ENCODE peak calls at places on chromosomes 12 and 14, in five cellular contexts. K, H, Y, P and S are unnamed samples.

GRCh38 chr12:32367381-32367780 is 32.0 kb upstream of the FGD4 start:
- DNase-seq in H (no peak), P (no peak), Y (no peak), K (no peak), S (no peak)

GRCh38 chr14:37027188-37027824 is 145.1 kb downstream of the SLC25A21 start:
- DNase-seq in H (no peak), Y (no peak), P (no peak), K (no peak), S (no peak)

GRCh38 chr12:32069071-32069470 is 37.6 kb upstream of the BICD1 start:
- DNase-seq in H (no peak), P (no peak), Y (no peak), K (no peak), S (no peak)

GRCh38 chr12:124636138-124636968 is 68.9 kb upstream of the NCOR2 start:
- DNase-seq in P (no peak), Y (no peak), H (no peak), K (peak; percentile 47), S (no peak)

GRCh38 chr12:76952995-76953394 is 74.2 kb upstream of the CSRP2 start:
- DNase-seq in K (no peak), H (no peak), P (no peak), Y (no peak), S (no peak)

GRCh38 chr14:90968025-90968424 is 92.4 kb downstream of the RPS6KA5 start:
- DNase-seq in H (no peak), P (no peak), Y (no peak), K (no peak), S (no peak)

GRCh38 chr12:63995512-63995911 is 151.0 kb downstream of the SRGAP1 start:
- DNase-seq in P (no peak), H (no peak), Y (no peak), K (no peak), S (no peak)

GRCh38 chr12:14845350-14845750 is 2.0 kb upstream of the ART4 start:
- DNase-seq in Y (peak; percentile 59), K (peak; percentile 64), H (no peak), P (no peak), S (no peak)

GRCh38 chr14:95192306-95192705 is 35.0 kb upstream of the DICER1 start:
- DNase-seq in Y (no peak), H (no peak), K (no peak), P (no peak), S (no peak)

GRCh38 chr14:104284636-104285482 is 146.5 kb downstream of the KIF26A start:
- DNase-seq in K (peak; percentile 17), Y (peak; percentile 9), H (peak; percentile 13), P (peak; percentile 46), S (no peak)

GRCh38 chr14:74882103-74882920 is 596 bp downstream of the DLST start:
- DNase-seq in P (peak; percentile 79), H (peak; percentile 34), K (peak; percentile 54), Y (peak; percentile 45), S (peak; percentile 39)

GRCh38 chr12:114834621-114835020 is 150.6 kb upstream of the TBX3 start:
- DNase-seq in Y (no peak), H (no peak), K (no peak), P (no peak), S (no peak)

GRCh38 chr12:97151481-97151880 is 244.4 kb downstream of the NEDD1 start:
- DNase-seq in Y (no peak), H (no peak), K (no peak), P (no peak), S (no peak)

GRCh38 chr12:120713861-120714482 is 3.7 kb downstream of the UNC119B start:
- DNase-seq in H (no peak), K (peak; percentile 63), P (no peak), Y (peak; percentile 78), S (peak; percentile 89)

GRCh38 chr14:37179896-37180502 is 7.6 kb upstream of the SLC25A21 start:
- DNase-seq in P (no peak), Y (no peak), H (no peak), K (no peak), S (no peak)

GRCh38 chr14:51398898-51399297 is 158.9 kb downstream of the TMX1 start:
- DNase-seq in Y (no peak), K (no peak), P (no peak), H (no peak), S (no peak)

GRCh38 chr12:100193085-100193484 is 7.5 kb upstream of the ACTR6 start:
- DNase-seq in K (no peak), Y (no peak), P (no peak), H (no peak), S (no peak)

GRCh38 chr12:125518074-125518473 is 452.8 kb downstream of the AACS start:
- DNase-seq in P (no peak), K (no peak), Y (peak; percentile 17), H (no peak), S (no peak)

GRCh38 chr12:81284137-81284536 is 206.3 kb downstream of the ACSS3 start:
- DNase-seq in Y (no peak), H (no peak), P (no peak), K (no peak), S (no peak)

GRCh38 chr12:131044760-131045381 is 91.2 kb downstream of the ADGRD1 start:
- DNase-seq in K (no peak), Y (no peak), H (no peak), P (peak; percentile 60), S (no peak)

GRCh38 chr12:51392556-51393237 is 1.5 kb upstream of the GALNT6 start:
- DNase-seq in P (no peak), H (no peak), Y (peak; percentile 27), K (no peak), S (no peak)

GRCh38 chr14:92625213-92625612 is 111.6 kb downstream of the RIN3 start:
- DNase-seq in P (no peak), Y (no peak), H (no peak), K (no peak), S (no peak)

DNA sequence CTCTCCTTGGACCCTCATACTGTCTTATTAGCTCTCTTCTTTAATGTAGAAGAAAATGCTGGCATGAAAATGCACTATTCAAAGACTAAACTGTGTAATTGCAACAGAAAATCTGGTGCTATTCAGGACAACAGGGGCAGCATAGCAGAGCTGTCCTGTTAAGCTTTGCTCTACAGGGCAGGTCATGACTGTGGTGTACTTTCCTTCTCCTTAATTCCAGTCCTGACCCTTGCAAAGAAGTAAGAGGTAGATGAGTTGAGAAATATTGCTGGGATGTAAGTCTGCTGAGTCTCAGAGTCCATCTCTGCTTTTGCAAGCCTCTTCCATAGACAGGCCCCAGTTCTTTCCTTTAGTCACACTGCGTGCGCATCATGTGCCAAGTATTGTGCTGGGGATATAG is 52.6 kb upstream of the STK38L start:
- DNase-seq in K (no peak), Y (no peak), P (no peak), H (no peak), S (no peak)
- H3K27ac ChIP-seq in K (peak overlapping the region; percentile 84), Y (peak overlapping the region; percentile 39), P (peak overlapping the region; percentile 9), H (peak overlapping the region; percentile 85), S (peak overlapping the region; percentile 31)

DNA sequence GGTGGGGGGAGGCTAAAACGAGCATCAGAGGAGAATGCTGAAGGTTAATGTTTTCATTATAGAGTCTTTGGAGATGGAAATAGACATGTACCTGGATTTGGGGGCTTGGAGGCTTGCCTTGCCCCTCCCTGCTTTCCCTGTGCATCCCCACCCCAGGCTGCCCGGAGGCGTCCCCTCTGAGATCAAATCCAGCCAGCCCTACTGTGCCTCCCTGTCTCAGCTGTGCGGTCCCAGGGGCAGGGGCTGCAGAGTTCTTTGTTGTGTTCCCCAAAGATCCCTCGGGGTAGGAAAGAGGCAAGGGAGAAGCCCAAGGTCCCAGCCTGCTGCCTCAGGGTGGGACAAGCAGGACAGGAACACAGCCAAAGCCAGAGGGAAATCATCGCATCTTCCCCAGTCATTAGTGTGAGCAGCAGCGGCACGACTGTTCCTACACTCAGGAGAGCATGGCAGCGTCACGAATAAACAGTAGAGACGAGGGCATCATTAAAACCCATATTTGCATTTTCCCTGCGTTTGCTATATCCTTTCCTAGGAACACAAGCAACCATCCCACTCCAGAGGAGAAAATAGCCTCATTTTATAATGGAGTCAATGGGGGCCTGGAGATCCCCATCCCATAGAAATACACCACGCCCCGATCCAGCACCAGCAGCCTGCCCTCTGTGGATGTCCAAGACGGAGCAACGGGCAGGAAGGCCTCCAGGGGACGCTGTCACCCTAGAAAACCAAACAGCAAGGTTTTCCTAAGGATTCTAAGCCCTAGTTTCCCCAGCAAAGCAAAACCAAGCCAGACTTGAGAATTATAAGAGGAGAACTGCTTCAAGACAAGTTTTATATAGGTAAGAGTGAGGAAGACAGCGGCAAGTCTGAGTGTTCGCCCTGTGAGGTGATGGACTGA is 32.4 kb downstream of the ANO2 start:
- DNase-seq in P (peak; percentile 46), H (no peak), K (no peak), Y (no peak), S (no peak)
- TF ChIP-seq CTCF in P (no peak), H (no peak), K (no peak), Y (no peak), S (no peak)

DNA sequence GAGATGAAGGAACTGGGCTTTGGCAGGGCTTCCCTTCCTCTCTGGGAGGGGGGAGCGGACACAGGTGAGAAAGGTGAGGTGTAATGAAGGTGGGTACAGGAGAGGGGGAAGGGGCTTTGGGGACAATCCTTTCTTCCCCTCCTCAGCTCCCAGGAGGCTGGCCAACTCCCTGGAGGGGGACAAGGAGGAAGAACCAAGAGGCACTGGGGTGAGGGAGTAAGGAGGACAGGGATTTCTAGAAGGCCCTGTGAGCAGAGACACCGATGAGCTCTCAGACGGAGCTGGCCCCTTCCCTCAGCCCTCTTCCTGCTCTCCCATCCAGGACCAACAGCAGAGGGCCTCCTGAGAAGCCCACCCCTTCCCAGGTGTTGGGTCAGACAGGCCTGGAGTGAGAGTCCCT is 53.4 kb downstream of the PLEKHG3 start:
- DNase-seq in P (no peak), Y (no peak), H (no peak), K (no peak), S (no peak)
- H3K27ac ChIP-seq in P (peak overlapping the region; percentile 42), Y (peak overlapping the region; percentile 75), H (peak overlapping the region; percentile 72), K (peak overlapping the region; percentile 67), S (peak overlapping the region; percentile 62)

GRCh38 chr12:42186793-42187192 is 42.1 kb upstream of the GXYLT1 start:
- DNase-seq in Y (no peak), P (no peak), K (no peak), H (no peak), S (no peak)
- TF ChIP-seq CTCF in Y (no peak), P (no peak), K (no peak), H (no peak), S (no peak)

DNA sequence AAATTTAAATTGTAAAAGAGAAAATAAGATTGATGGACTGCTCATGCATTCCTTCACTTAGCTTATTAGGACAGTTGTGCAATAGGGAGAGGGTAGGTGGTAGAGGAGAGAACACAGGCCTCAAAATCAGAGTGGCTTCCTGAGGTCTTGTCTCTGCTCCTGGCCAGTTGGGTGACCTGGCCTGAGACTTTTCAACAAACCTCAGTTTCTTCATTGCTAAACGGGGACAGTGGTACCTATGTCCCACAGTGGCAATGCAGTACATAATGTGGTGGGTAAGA is 2.6 kb downstream of the MAP3K12 start:
- DNase-seq in H (no peak), Y (no peak), P (no peak), K (no peak), S (no peak)
- H3K27ac ChIP-seq in H (peak overlapping the region; percentile 51), Y (no peak overlapping the region), P (peak overlapping the region; percentile 8), K (peak overlapping the region; percentile 29), S (peak overlapping the region; percentile 3)

DNA sequence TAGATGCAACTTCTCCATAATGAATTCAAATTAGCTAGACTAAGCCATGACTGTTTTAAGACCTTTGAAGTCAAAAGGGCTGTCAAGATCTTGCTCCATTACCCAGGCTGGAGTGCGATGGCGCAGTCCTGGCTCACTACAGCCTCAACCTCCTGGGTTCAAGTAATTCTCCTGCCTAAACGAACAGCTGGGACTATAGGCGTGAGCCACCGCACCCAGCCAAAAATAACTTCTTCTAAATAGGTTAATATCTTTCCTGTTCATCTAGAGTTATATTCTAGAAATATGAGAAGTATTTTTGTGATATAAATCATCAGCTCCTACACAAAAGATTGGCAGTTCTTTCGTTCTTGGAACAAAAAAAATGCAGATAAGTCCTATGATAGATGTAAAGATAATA is 39.6 kb upstream of the SOS2 start:
- DNase-seq in K (no peak), Y (no peak), H (no peak), P (no peak), S (no peak)
- TF ChIP-seq CTCF in K (no peak), Y (no peak), H (no peak), P (no peak), S (no peak)